ENCODE peak calls at places on chromosomes 3 and 15, in ten cellular contexts. B, G, Z, Y, R, S, U, F, V and D are unnamed samples.

GRCh38 chr3:10373686-10374261 is 52.9 kb upstream of the SEC13 start:
- DNase-seq in B (no peak), G (no peak), Z (no peak), Y (no peak), R (no peak), S (no peak), U (peak; percentile 10), F (no peak), V (no peak), D (no peak)

GRCh38 chr15:88073386-88073681 is 183.2 kb downstream of the NTRK3 start:
- DNase-seq in B (no peak), G (no peak), Z (no peak), Y (no peak), R (no peak), S (no peak), U (peak; percentile 11), F (no peak), V (no peak), D (no peak)

GRCh38 chr3:130699765-130700164 is 46.9 kb downstream of the PIK3R4 start:
- DNase-seq in B (peak; percentile 12), G (no peak), Z (peak; percentile 38), Y (no peak), R (no peak), S (no peak), U (peak; percentile 49), F (no peak), V (no peak), D (no peak)

GRCh38 chr3:109191431-109191830 is 54.9 kb downstream of the C3orf85 start:
- DNase-seq in B (no peak), G (no peak), Z (no peak), Y (no peak), R (no peak), S (no peak), U (no peak), F (no peak), V (no peak), D (no peak)

GRCh38 chr15:87687176-87687890 is 569.2 kb downstream of the NTRK3 start:
- DNase-seq in B (no peak), G (no peak), Z (no peak), Y (no peak), R (no peak), S (no peak), U (no peak), F (no peak), V (no peak), D (no peak)

GRCh38 chr3:103624289-103624688 is 1189.5 kb downstream of the ZPLD1 start:
- DNase-seq in B (no peak), G (no peak), Z (no peak), Y (no peak), R (no peak), S (no peak), U (no peak), F (no peak), V (no peak), D (no peak)

GRCh38 chr3:105608623-105609022 is 241.9 kb downstream of the ALCAM start:
- DNase-seq in B (no peak), G (no peak), Z (no peak), Y (no peak), R (no peak), S (no peak), U (peak; percentile 7), F (no peak), V (no peak), D (no peak)

GRCh38 chr3:108322352-108322751 is 26.0 kb downstream of the HHLA2 start:
- DNase-seq in B (no peak), G (no peak), Z (peak; percentile 19), Y (peak; percentile 1), R (no peak), S (no peak), U (no peak), F (no peak), V (no peak), D (no peak)

GRCh38 chr3:48141225-48142137 is 46.7 kb downstream of the CDC25A start:
- DNase-seq in B (no peak), G (no peak), Z (no peak), Y (no peak), R (no peak), S (no peak), U (no peak), F (no peak), V (no peak), D (no peak)

GRCh38 chr3:195916291-195916690 is 7.9 kb upstream of the TNK2 start:
- DNase-seq in B (no peak), G (no peak), Z (no peak), Y (no peak), R (no peak), S (peak; percentile 39), U (no peak), F (no peak), V (no peak), D (no peak)

GRCh38 chr3:184336484-184337230 is 743 bp upstream of the FAM131A start:
- DNase-seq in B (no peak), G (no peak), Z (peak; percentile 17), Y (no peak), R (no peak), S (peak; percentile 62), U (peak; percentile 89), F (no peak), V (no peak), D (peak; percentile 59)

GRCh38 chr3:50519471-50520089 is 16.1 kb upstream of the CACNA2D2 start:
- DNase-seq in B (peak; percentile 44), G (no peak), Z (peak; percentile 70), Y (peak; percentile 57), R (peak; percentile 72), S (peak; percentile 73), U (peak; percentile 90), F (no peak), V (peak; percentile 78), D (no peak)

GRCh38 chr3:54905230-54905888 is 22.5 kb downstream of the LRTM1 start:
- DNase-seq in B (no peak), G (no peak), Z (no peak), Y (no peak), R (no peak), S (no peak), U (peak; percentile 13), F (no peak), V (no peak), D (no peak)

GRCh38 chr3:124657138-124657537 is 73.1 kb upstream of the UMPS start:
- DNase-seq in B (no peak), G (no peak), Z (no peak), Y (no peak), R (no peak), S (no peak), U (no peak), F (no peak), V (no peak), D (no peak)

GRCh38 chr15:29035571-29036285 is 150.0 kb downstream of the APBA2 start:
- DNase-seq in B (no peak), G (no peak), Z (no peak), Y (no peak), R (no peak), S (no peak), U (no peak), F (no peak), V (no peak), D (no peak)

GRCh38 chr3:46065294-46065705 is 38.0 kb upstream of the XCR1 start:
- DNase-seq in B (no peak), G (no peak), Z (no peak), Y (peak; percentile 31), R (no peak), S (peak; percentile 71), U (no peak), F (no peak), V (peak; percentile 34), D (no peak)

GRCh38 chr3:129663045-129663446 is 56.6 kb upstream of the PLXND1 start:
- DNase-seq in B (no peak), G (no peak), Z (no peak), Y (no peak), R (no peak), S (no peak), U (peak; percentile 96), F (no peak), V (no peak), D (no peak)

GRCh38 chr3:176867681-176868663 is 329.3 kb downstream of the TBL1XR1 start:
- DNase-seq in B (no peak), G (no peak), Z (no peak), Y (no peak), R (peak; percentile 52), S (no peak), U (peak; percentile 33), F (no peak), V (peak; percentile 58), D (no peak)

GRCh38 chr15:41775651-41776050 is 1.4 kb downstream of the MAPKBP1 start:
- DNase-seq in B (no peak), G (no peak), Z (peak; percentile 41), Y (no peak), R (no peak), S (no peak), U (no peak), F (no peak), V (no peak), D (no peak)

GRCh38 chr3:44995142-44995770 is 19.2 kb downstream of the EXOSC7 start:
- DNase-seq in B (no peak), G (no peak), Z (no peak), Y (no peak), R (no peak), S (no peak), U (no peak), F (no peak), V (no peak), D (no peak)

GRCh38 chr3:121855555-121855954 is 20.5 kb downstream of the EAF2 start:
- DNase-seq in B (no peak), G (no peak), Z (peak; percentile 56), Y (no peak), R (no peak), S (no peak), U (peak; percentile 64), F (no peak), V (no peak), D (no peak)

GRCh38 chr3:183117046-183117445 is 17.8 kb upstream of the MCCC1 start:
- DNase-seq in B (no peak), G (no peak), Z (no peak), Y (no peak), R (no peak), S (no peak), U (no peak), F (no peak), V (no peak), D (no peak)

GRCh38 chr3:189787622-189788021 is 156.4 kb downstream of the TP63 start:
- DNase-seq in B (no peak), G (no peak), Z (no peak), Y (no peak), R (no peak), S (no peak), U (no peak), F (no peak), V (no peak), D (no peak)

GRCh38 chr3:122612706-122613105 is 35.3 kb downstream of the PARP15 start:
- DNase-seq in B (no peak), G (no peak), Z (no peak), Y (no peak), R (no peak), S (no peak), U (no peak), F (no peak), V (no peak), D (no peak)

GRCh38 chr15:74827632-74828031 is 1.2 kb downstream of the CPLX3 start:
- DNase-seq in B (no peak), G (no peak), Z (no peak), Y (no peak), R (no peak), S (no peak), U (no peak), F (no peak), V (no peak), D (no peak)

GRCh38 chr3:124442463-124442862 is 287.8 kb upstream of the UMPS start:
- DNase-seq in B (no peak), G (no peak), Z (no peak), Y (no peak), R (no peak), S (no peak), U (no peak), F (no peak), V (no peak), D (no peak)

GRCh38 chr15:86445750-86446149 is 366.1 kb downstream of the AGBL1 start:
- DNase-seq in B (no peak), G (no peak), Z (no peak), Y (no peak), R (no peak), S (no peak), U (no peak), F (no peak), V (no peak), D (no peak)